ENCODE peak calls at places on chromosomes 13 and 19, in ten cellular contexts. Q is GDM1; H is caudate nucleus; B is HFF-Myc; L is stromal cell of bone marrow; E is BE2C; P is stimulated activated CD8-positive, alpha-beta memory T cell treated with anti-CD3 and anti-CD28 coated beads, Interleukin-2, amount 100 ng/mL, for 48 hours; Y is A549; J is mucosa of descending colon; R is NCI-H2107. T is an unnamed sample.

GRCh38 chr13:20188649-20189553 is 3.8 kb downstream of the GJB2 start:
- DNase-seq in Q (no peak), H (no peak), B (no peak), L (no peak), E (peak), P (no peak), Y (peak), J (peak), R (no peak), T (no peak)

GRCh38 chr13:106497079-106497478 is 38.4 kb downstream of the EFNB2 start:
- DNase-seq in Q (no peak), H (no peak), B (no peak), L (no peak), E (no peak), P (no peak), Y (no peak), J (no peak), R (no peak), T (no peak)

GRCh38 chr13:43269037-43269476 is 245.7 kb downstream of the DNAJC15 start:
- DNase-seq in Q (no peak), H (no peak), B (peak), L (peak), E (no peak), P (no peak), Y (peak), J (peak), R (no peak), T (peak)

GRCh38 chr19:34350161-34350561 is 14.8 kb upstream of the GPI start:
- DNase-seq in Q (no peak), H (no peak), B (no peak), L (no peak), E (no peak), P (no peak), Y (no peak), J (peak), R (no peak), T (no peak)

GRCh38 chr13:28449826-28450773 is 44.8 kb downstream of the FLT1 start:
- DNase-seq in Q (no peak), H (no peak), B (peak), L (no peak), E (no peak), P (no peak), Y (no peak), J (no peak), R (no peak), T (no peak)

GRCh38 chr13:110393761-110394160 is 86.7 kb downstream of the COL4A2 start:
- DNase-seq in Q (no peak), H (no peak), B (no peak), L (no peak), E (no peak), P (no peak), Y (no peak), J (no peak), R (no peak), T (no peak)

GRCh38 chr13:95607363-95607762 is 37.1 kb downstream of the DZIP1 start:
- DNase-seq in Q (no peak), H (no peak), B (no peak), L (peak), E (no peak), P (no peak), Y (peak), J (no peak), R (no peak), T (peak)

GRCh38 chr13:111526922-111527321 is 206.5 kb downstream of the TEX29 start:
- DNase-seq in Q (no peak), H (no peak), B (no peak), L (no peak), E (no peak), P (no peak), Y (no peak), J (no peak), R (no peak), T (no peak)

GRCh38 chr19:19534556-19535265 is 3.4 kb upstream of the CILP2 start:
- DNase-seq in Q (no peak), H (no peak), B (no peak), L (no peak), E (no peak), P (no peak), Y (no peak), J (no peak), R (no peak), T (no peak)

GRCh38 chr13:77981191-77981925 is 62.7 kb upstream of the EDNRB start:
- DNase-seq in Q (no peak), H (no peak), B (no peak), L (no peak), E (no peak), P (no peak), Y (no peak), J (no peak), R (no peak), T (no peak)

GRCh38 chr13:77563110-77563509 is 27.6 kb downstream of the SCEL start:
- DNase-seq in Q (no peak), H (no peak), B (no peak), L (no peak), E (no peak), P (no peak), Y (no peak), J (peak), R (no peak), T (peak)

GRCh38 chr19:38583219-38583984 is 34.4 kb downstream of the MAP4K1 start:
- DNase-seq in Q (no peak), H (no peak), B (no peak), L (no peak), E (no peak), P (no peak), Y (no peak), J (peak), R (no peak), T (no peak)

GRCh38 chr13:95524270-95524901 is 28.1 kb upstream of the CLDN10 start:
- DNase-seq in Q (no peak), H (no peak), B (no peak), L (no peak), E (no peak), P (no peak), Y (no peak), J (no peak), R (no peak), T (no peak)

GRCh38 chr19:7694499-7694898 is 7.4 kb downstream of the FCER2 start:
- DNase-seq in Q (no peak), H (no peak), B (no peak), L (no peak), E (no peak), P (no peak), Y (no peak), J (no peak), R (no peak), T (no peak)

GRCh38 chr13:113588394-113589111 is 4.0 kb downstream of the TFDP1 start:
- DNase-seq in Q (no peak), H (no peak), B (no peak), L (no peak), E (no peak), P (no peak), Y (no peak), J (no peak), R (no peak), T (no peak)

GRCh38 chr13:95955719-95956118 is 97.5 kb downstream of the UGGT2 start:
- DNase-seq in Q (no peak), H (no peak), B (no peak), L (no peak), E (no peak), P (no peak), Y (no peak), J (no peak), R (no peak), T (no peak)

GRCh38 chr13:97141564-97142005 is 80.5 kb upstream of the MBNL2 start:
- DNase-seq in Q (no peak), H (peak), B (peak), L (peak), E (peak), P (no peak), Y (peak), J (peak), R (peak), T (peak)

GRCh38 chr13:112693831-112694497 is 4.1 kb downstream of the ATP11A start:
- DNase-seq in Q (peak), H (no peak), B (no peak), L (peak), E (no peak), P (no peak), Y (no peak), J (no peak), R (no peak), T (no peak)

GRCh38 chr13:99648905-99649304 is 147.6 kb downstream of the TM9SF2 start:
- DNase-seq in Q (no peak), H (no peak), B (no peak), L (no peak), E (no peak), P (no peak), Y (no peak), J (no peak), R (no peak), T (no peak)

GRCh38 chr19:11699931-11700794 is 38.6 kb downstream of the ZNF823 start:
- DNase-seq in Q (no peak), H (no peak), B (no peak), L (no peak), E (peak), P (no peak), Y (peak), J (peak), R (no peak), T (peak)

GRCh38 chr13:72469932-72470331 is 257.5 kb downstream of the MZT1 start:
- DNase-seq in Q (no peak), H (no peak), B (no peak), L (no peak), E (no peak), P (no peak), Y (no peak), J (no peak), R (no peak), T (no peak)

GRCh38 chr19:17841810-17842662 is 5.7 kb downstream of the JAK3 start:
- DNase-seq in Q (no peak), H (peak), B (no peak), L (peak), E (peak), P (peak), Y (peak), J (peak), R (peak), T (no peak)

GRCh38 chr13:107079423-107080099 is 511.6 kb upstream of the ARGLU1 start:
- DNase-seq in Q (no peak), H (no peak), B (no peak), L (no peak), E (no peak), P (no peak), Y (no peak), J (no peak), R (no peak), T (no peak)

GRCh38 chr19:53432088-53432661 is 391 bp downstream of the ZNF761 start:
- DNase-seq in Q (no peak), H (peak), B (no peak), L (peak), E (peak), P (peak), Y (peak), J (peak), R (no peak), T (no peak)

GRCh38 chr13:104593251-104593576 is 1527.0 kb upstream of the SLC10A2 start:
- DNase-seq in Q (no peak), H (no peak), B (no peak), L (no peak), E (no peak), P (no peak), Y (no peak), J (no peak), R (no peak), T (no peak)

GRCh38 chr13:51557423-51557822 is 26.8 kb upstream of the WDFY2 start:
- DNase-seq in Q (no peak), H (no peak), B (no peak), L (no peak), E (no peak), P (no peak), Y (no peak), J (no peak), R (no peak), T (no peak)